ENCODE peak calls at places on chromosomes 3 and 15, in eight cellular contexts. E is ovary, O is transverse colon, M is A549, A is spleen, H is Peyer's patch, X is stomach, R is HCT116. D is an unnamed sample.

GRCh38 chr15:33007295-33007855 is 187.1 kb downstream of the FMN1 start:
- DNase-seq in E (no peak), H (no peak), R (peak; percentile 35), M (peak; percentile 31), A (no peak), X (no peak), O (no peak), D (no peak)

GRCh38 chr3:132261501-132261900 is 55.7 kb upstream of the ACP3 start:
- DNase-seq in O (no peak), E (no peak), H (no peak), R (no peak), X (no peak), M (no peak), A (no peak), D (peak; percentile 71)

GRCh38 chr15:99120050-99120777 is 15.3 kb downstream of the SYNM start:
- DNase-seq in E (no peak), O (no peak), M (no peak), A (no peak), R (no peak), H (no peak), X (no peak), D (no peak)

GRCh38 chr3:184687363-184688049 is 24.4 kb downstream of the MAGEF1 start:
- DNase-seq in R (no peak), E (peak; percentile 29), O (no peak), X (no peak), M (no peak), A (peak; percentile 87), H (peak; percentile 43), D (peak; percentile 83)

GRCh38 chr15:33069161-33069560 is 125.4 kb downstream of the FMN1 start:
- DNase-seq in H (no peak), X (no peak), R (no peak), E (no peak), A (no peak), M (no peak), O (no peak), D (no peak)

GRCh38 chr3:190099099-190099498 is 21.6 kb downstream of the P3H2 start:
- DNase-seq in E (no peak), A (no peak), M (no peak), H (no peak), R (no peak), O (no peak), X (no peak), D (no peak)

GRCh38 chr3:55486857-55487375 is at the start of gene WNT5A:
- DNase-seq in A (peak; percentile 79), R (no peak), M (no peak), E (peak; percentile 45), O (peak; percentile 32), H (no peak), X (no peak), D (no peak)

GRCh38 chr3:179015551-179016020 is 56.0 kb downstream of the ZMAT3 start:
- DNase-seq in R (peak; percentile 69), X (peak; percentile 28), H (peak; percentile 51), O (peak; percentile 41), M (peak; percentile 18), E (no peak), A (no peak), D (peak; percentile 77)

GRCh38 chr3:20680990-20681628 is 495.1 kb upstream of the SGO1 start:
- DNase-seq in H (no peak), R (no peak), A (no peak), E (no peak), M (no peak), O (no peak), X (no peak), D (no peak)

GRCh38 chr15:32657198-32657886 is 15.8 kb downstream of the SCG5 start:
- DNase-seq in H (no peak), M (no peak), A (no peak), O (peak; percentile 18), X (peak; percentile 70), E (no peak), R (no peak), D (no peak)

GRCh38 chr3:195337747-195338146 is 66.8 kb upstream of the XXYLT1 start:
- DNase-seq in A (no peak), M (no peak), X (no peak), E (no peak), R (no peak), H (no peak), O (peak; percentile 67), D (no peak)

GRCh38 chr3:134367412-134367811 is 6.8 kb downstream of the AMOTL2 start:
- DNase-seq in H (no peak), X (no peak), A (peak; percentile 64), O (no peak), E (no peak), R (no peak), M (no peak), D (no peak)

DNA sequence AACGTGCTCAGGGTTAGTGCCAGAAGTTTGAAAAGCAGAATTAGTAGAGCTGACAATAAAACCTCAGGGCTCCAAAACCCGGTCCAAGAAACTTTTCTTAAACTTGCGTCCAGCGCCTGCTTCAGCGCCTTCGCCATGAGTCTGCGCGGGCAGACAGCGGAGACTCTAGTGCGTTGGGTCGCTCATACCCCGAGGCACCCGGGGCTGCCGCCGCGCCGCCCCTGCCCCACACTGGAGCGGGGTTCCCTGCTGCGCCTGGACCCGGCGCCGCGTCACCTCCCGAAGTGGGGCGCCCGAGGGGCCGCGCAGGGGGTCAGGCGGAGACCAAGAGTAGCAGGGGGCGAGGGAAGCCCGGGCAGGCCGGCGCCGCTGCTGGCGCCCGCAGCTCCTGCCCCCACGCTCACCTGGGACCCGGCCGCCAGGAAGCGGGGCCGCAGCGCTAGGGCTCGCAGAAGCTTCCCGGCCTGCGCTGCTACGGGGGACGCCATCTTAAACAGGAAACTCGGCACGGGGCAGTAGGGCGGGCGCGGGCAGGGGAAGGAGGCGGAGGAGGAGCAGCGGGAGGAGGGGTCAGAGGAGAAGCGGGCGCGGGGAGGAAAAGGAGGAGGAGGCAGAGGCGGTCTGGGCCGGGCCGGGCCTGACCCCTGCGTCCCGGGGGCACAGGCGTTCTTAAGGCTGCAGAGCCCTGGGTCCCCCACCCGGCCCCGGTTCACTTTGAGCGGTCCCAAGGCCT is at the start of gene SUCLG2:
- DNase-seq in E (peak; percentile 88), H (peak; percentile 87), X (peak; percentile 93), R (peak; percentile 39), O (peak; percentile 95), A (peak; percentile 97), M (peak; percentile 30), D (peak; percentile 89)
- TF ChIP-seq POLR2A in E (peak; percentile 45), H (peak; percentile 76), X (peak; percentile 67), R (peak; percentile 71), O (peak; percentile 76), A (no peak), M (peak; percentile 68), D (peak; percentile 53)

GRCh38 chr15:90184119-90184785 is 16.9 kb upstream of the SEMA4B start:
- DNase-seq in M (peak; percentile 92), X (peak; percentile 91), R (peak; percentile 71), H (peak; percentile 71), O (peak; percentile 89), A (peak; percentile 86), E (peak; percentile 88), D (no peak)
- TF ChIP-seq POLR2A in M (peak; percentile 25), X (no peak), R (no peak), H (peak; percentile 83), O (peak; percentile 68), A (no peak), E (no peak), D (no peak)

GRCh38 chr3:170500462-170500861 is 81.8 kb downstream of the CLDN11 start:
- DNase-seq in H (no peak), A (no peak), R (no peak), X (no peak), E (no peak), M (no peak), O (no peak), D (no peak)

GRCh38 chr3:170497197-170497596 is 78.5 kb downstream of the CLDN11 start:
- DNase-seq in R (no peak), O (no peak), E (no peak), X (no peak), H (no peak), A (no peak), M (no peak), D (no peak)

GRCh38 chr3:170502297-170502696 is 83.6 kb downstream of the SLC7A14 start:
- DNase-seq in E (peak; percentile 40), M (no peak), R (no peak), H (no peak), A (no peak), O (no peak), X (no peak), D (no peak)

GRCh38 chr3:170499562-170500156 is 81.0 kb downstream of the CLDN11 start:
- DNase-seq in M (peak; percentile 48), E (peak; percentile 82), R (peak; percentile 16), H (no peak), X (peak; percentile 42), A (no peak), O (peak; percentile 25), D (peak; percentile 19)

GRCh38 chr3:170500995-170501394 is 82.3 kb downstream of the CLDN11 start:
- DNase-seq in R (no peak), O (no peak), X (no peak), H (no peak), A (no peak), E (no peak), M (no peak), D (no peak)
- TF ChIP-seq POLR2A in R (no peak), O (no peak), X (no peak), H (no peak), A (no peak), E (no peak), M (no peak), D (no peak)

GRCh38 chr3:196740476-196741400 is 1.1 kb downstream of the PAK2 start:
- DNase-seq in H (peak; percentile 17), O (no peak), A (peak; percentile 76), X (no peak), R (no peak), E (peak; percentile 18), M (no peak), D (peak; percentile 51)

GRCh38 chr3:196741401-196741761 is 1.7 kb downstream of the PAK2 start:
- DNase-seq in M (no peak), H (no peak), A (no peak), O (no peak), X (no peak), R (no peak), E (no peak), D (no peak)

GRCh38 chr3:196737655-196738054 is 2.0 kb upstream of the PAK2 start:
- DNase-seq in E (no peak), A (no peak), R (no peak), O (no peak), X (no peak), H (no peak), M (no peak), D (no peak)

GRCh38 chr3:196736670-196737374 is 2.8 kb upstream of the PAK2 start:
- DNase-seq in R (no peak), X (no peak), A (no peak), M (no peak), O (no peak), H (no peak), E (no peak), D (no peak)

DNA sequence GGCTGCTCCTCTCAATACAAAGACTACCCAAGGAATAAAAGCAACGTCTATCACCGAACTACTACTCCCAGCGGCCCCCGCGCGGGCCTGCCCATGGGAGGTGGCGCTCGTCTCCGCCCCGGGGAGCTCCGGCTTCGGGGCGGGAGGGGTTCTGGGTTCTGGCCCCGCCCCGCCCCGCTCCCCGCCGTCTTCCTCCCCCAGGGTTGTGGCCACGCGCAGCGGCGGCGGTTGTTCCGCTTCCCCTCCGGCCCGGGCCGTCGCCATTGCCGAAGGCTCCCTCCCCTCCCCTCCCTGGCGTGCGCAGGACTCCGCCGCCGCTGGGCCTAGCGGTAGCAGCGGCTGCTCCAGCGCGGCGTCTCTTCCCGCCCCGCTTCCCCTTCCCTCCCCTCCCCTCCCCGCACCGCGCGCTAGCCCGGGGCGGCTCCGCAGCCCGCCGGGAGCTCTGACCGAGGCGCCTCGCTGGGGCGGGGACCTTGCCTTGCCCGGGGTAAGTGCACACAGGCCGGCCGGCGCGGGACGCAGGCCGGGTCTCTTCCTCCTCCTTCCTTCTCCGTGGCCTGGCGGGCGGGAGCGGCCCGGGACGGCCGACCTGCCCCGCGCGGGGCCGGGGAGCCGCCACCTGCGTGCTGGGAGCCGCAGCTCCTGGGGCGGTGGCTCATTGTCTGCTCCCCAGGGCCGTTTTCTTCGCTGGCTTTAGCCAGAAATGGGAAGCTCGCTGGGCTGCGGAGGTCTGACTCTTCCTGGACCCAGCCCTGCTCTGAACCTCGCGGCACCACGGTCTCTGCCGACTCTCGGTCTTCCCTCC is at the start of gene PAK2:
- DNase-seq in R (peak; percentile 67), E (peak; percentile 89), A (peak; percentile 99), H (peak; percentile 93), X (peak; percentile 94), M (peak; percentile 56), O (peak; percentile 95), D (peak; percentile 96)
- TF ChIP-seq POLR2A in R (no peak), E (peak; percentile 46), A (peak; percentile 43), H (peak; percentile 77), X (no peak), M (peak; percentile 78), O (peak; percentile 80), D (peak; percentile 45)

D was measured in NB4.